ENCODE peak calls at places on chromosomes 1 and 21, in seven cellular contexts. Y is DND-41; W is kidney; D is heart left ventricle; E is cardiac muscle cell; F is ovary; J is CD8-positive, alpha-beta memory T cell. T is an unnamed sample.

GRCh38 chr1:18057643-18058042 is 50.0 kb upstream of the IGSF21 start:
- DNase-seq in Y (no peak), W (no peak), D (no peak), E (no peak), F (no peak), J (no peak), T (no peak)

GRCh38 chr1:184520343-184520742 is 133.5 kb downstream of the C1orf21 start:
- DNase-seq in Y (no peak), W (no peak), D (no peak), E (no peak), F (no peak), J (no peak), T (no peak)

GRCh38 chr1:240415532-240415931 is 196.4 kb downstream of the GREM2 start:
- DNase-seq in Y (no peak), W (no peak), D (no peak), E (no peak), F (no peak), J (no peak), T (no peak)

GRCh38 chr1:174204697-174205308 is 45.5 kb downstream of the RABGAP1L start:
- DNase-seq in Y (no peak), W (no peak), D (no peak), E (no peak), F (no peak), J (peak; percentile 35), T (peak; percentile 65)

GRCh38 chr1:19974822-19975416 is 4.5 kb downstream of the PLA2G2A start:
- DNase-seq in Y (no peak), W (no peak), D (peak; percentile 56), E (peak; percentile 31), F (peak; percentile 63), J (peak; percentile 20), T (no peak)

GRCh38 chr1:158140871-158141270 is 39.8 kb upstream of the CD1D start:
- DNase-seq in Y (no peak), W (no peak), D (no peak), E (peak; percentile 26), F (no peak), J (no peak), T (no peak)

GRCh38 chr1:227299238-227299637 is 19.1 kb downstream of the CDC42BPA start:
- DNase-seq in Y (no peak), W (no peak), D (no peak), E (no peak), F (no peak), J (no peak), T (no peak)

GRCh38 chr1:173191011-173191410 is 16.1 kb downstream of the TNFSF4 start:
- DNase-seq in Y (no peak), W (no peak), D (no peak), E (no peak), F (no peak), J (no peak), T (no peak)

GRCh38 chr1:43074244-43074643 is 97.8 kb downstream of the EBNA1BP2 start:
- DNase-seq in Y (no peak), W (no peak), D (no peak), E (peak; percentile 49), F (no peak), J (no peak), T (no peak)

GRCh38 chr1:198018529-198018928 is 101.4 kb downstream of the LHX9 start:
- DNase-seq in Y (no peak), W (no peak), D (no peak), E (no peak), F (no peak), J (no peak), T (no peak)

GRCh38 chr1:9166289-9167235 is 37.7 kb upstream of the GPR157 start:
- DNase-seq in Y (no peak), W (peak; percentile 59), D (no peak), E (no peak), F (no peak), J (no peak), T (no peak)

GRCh38 chr1:82604524-82604923 is 803.8 kb downstream of the ADGRL2 start:
- DNase-seq in Y (no peak), W (no peak), D (no peak), E (peak; percentile 55), F (no peak), J (no peak), T (no peak)

GRCh38 chr1:20291621-20292020 is 946 bp downstream of the VWA5B1 start:
- DNase-seq in Y (no peak), W (no peak), D (no peak), E (peak; percentile 17), F (no peak), J (no peak), T (no peak)

DNA sequence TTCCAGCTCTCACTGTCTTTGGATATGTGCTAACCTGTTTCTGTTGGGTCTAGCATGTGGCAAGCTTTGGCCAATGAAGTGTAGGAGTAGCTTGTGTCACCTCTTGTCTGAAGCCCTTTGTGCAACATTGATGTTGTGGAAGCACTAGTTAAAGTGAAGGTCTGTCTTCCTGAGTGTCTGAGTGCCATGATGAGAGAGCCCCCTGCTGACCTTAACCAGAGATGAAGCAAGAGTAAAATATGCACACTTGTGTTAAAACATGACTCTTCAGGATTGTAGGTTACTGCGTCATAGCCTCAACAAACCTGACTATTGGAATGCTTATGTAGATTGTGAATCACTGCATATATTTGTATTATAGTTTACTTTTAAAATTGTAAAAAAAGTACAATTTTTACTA is 103.7 kb downstream of the NCAM2 start:
- DNase-seq in Y (peak; percentile 27), W (no peak), D (no peak), E (peak; percentile 61), F (no peak), J (no peak), T (no peak)
- H3K27ac ChIP-seq in Y (no peak overlapping the region), W (no peak overlapping the region), D (no peak overlapping the region), E (no peak overlapping the region), F (no peak overlapping the region), J (no peak overlapping the region), T (no peak overlapping the region)

GRCh38 chr1:6743189-6744101 is 41.8 kb upstream of the CAMTA1 start:
- DNase-seq in Y (no peak), W (peak; percentile 78), D (peak; percentile 67), E (no peak), F (peak; percentile 56), J (peak; percentile 24), T (peak; percentile 37)
- H3K27ac ChIP-seq in Y (no peak overlapping the region), W (peak overlapping the region; percentile 43), D (peak overlapping the region; percentile 86), E (no peak overlapping the region), F (peak overlapping the region; percentile 64), J (no peak overlapping the region), T (no peak overlapping the region)

DNA sequence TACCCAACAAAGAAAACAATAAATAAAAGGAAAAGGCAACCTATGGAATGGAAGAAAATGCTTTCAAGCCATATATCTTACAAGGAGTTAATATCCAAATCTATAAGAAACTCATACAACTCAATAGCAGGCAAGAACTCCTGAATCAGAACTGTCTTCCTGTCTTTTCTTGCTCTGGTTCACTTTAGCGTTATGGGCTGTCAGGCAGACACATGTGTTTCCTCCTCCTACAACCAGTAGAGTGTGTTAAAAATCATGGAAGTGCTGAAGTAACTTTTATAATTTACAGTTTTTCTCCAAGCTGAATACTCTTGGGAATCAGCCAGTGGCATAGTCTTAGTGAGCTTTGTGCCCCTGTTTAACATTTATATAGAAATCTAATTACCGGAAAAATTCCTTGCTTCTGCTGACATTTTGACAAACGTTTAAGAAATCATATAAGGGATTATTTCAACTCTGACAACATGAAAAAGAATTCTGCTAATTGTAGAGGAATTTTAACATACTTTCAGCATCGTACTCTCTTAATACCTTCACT is 113.2 kb upstream of the RGS18 start:
- DNase-seq in Y (no peak), W (no peak), D (no peak), E (peak; percentile 8), F (no peak), J (no peak), T (no peak)
- H3K27ac ChIP-seq in Y (no peak overlapping the region), W (no peak overlapping the region), D (no peak overlapping the region), E (no peak overlapping the region), F (no peak overlapping the region), J (no peak overlapping the region), T (no peak overlapping the region)

DNA sequence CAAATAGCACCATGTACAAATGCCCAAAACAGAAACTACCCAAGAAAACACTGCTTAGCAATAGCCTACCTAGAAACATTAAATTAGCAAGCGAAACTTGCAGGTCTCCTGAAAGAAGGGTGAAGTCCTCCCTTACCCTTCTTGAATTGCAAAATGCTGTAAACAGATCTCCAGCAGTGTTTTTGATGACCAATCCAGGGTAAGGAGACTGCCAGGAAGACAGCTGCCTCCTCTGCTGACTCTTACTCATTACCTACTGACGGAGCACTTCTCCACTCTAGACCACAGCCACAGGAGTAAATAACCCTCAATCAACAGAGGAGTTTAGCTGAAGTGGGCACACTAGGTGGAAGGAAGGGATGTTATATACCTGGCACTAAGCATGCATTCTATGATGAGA is 32.2 kb upstream of the GADD45A start:
- DNase-seq in Y (no peak), W (no peak), D (no peak), E (no peak), F (no peak), J (no peak), T (no peak)
- H3K27ac ChIP-seq in Y (no peak overlapping the region), W (no peak overlapping the region), D (no peak overlapping the region), E (no peak overlapping the region), F (no peak overlapping the region), J (no peak overlapping the region), T (no peak overlapping the region)

DNA sequence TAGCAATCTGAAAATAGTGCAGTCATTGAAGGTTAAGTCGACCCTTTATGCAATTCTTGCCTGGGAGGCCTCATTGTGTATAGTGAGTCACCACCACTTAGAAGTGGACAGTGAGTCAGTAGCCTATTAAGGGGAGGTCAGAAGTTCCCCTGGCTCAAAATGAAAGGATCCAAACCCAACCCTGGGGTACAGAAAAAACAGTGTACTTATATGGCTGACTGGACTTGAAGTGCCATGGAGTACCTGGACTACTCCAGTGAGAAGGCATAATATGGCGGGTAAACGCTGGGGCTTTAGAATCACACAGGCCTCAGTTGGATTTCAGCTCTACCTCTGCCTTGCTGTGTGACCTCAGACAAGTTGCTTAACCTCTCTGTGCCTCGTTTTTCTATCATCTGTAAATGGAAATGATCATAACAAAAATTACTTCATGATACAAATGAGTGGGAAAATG is 2.2 kb upstream of the BCL9 start:
- DNase-seq in Y (no peak), W (no peak), D (peak; percentile 50), E (peak; percentile 55), F (no peak), J (no peak), T (no peak)
- H3K27ac ChIP-seq in Y (no peak overlapping the region), W (peak overlapping the region; percentile 60), D (peak overlapping the region; percentile 78), E (peak overlapping the region; percentile 94), F (peak overlapping the region; percentile 44), J (no peak overlapping the region), T (no peak overlapping the region)

DNA sequence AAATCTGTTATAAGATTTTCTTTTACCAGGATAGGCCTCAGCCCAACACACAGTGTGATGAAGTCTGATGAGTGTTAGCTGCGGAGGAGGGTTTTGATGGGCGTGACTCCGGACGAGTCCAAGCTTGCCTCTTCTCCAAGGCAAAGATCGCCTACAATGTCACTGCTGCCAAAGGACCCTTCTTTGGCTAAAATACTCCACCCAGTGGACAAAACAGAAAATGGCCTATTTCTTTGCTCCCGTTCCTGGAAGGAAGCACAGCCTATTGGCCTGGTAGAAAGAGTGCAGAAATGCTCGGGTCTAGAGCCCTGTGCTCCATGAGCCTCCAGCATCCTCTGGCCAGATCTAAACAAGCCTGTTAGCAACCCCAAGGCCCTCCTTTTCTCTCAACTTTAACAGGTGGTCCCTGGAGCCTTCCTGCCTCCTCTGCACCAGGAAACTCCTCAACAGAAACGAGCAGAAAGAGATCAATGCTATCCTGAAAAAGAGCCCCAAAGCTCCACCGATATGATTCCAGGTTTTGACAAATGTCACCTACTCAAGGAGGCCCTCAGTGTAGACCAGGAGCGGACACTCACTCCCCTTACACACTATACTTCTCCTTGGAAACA is 3.4 kb upstream of the CASQ2 start:
- DNase-seq in Y (peak; percentile 48), W (no peak), D (peak; percentile 79), E (peak; percentile 84), F (peak; percentile 57), J (no peak), T (no peak)
- H3K27ac ChIP-seq in Y (no peak overlapping the region), W (no peak overlapping the region), D (no peak overlapping the region), E (peak overlapping the region; percentile 56), F (no peak overlapping the region), J (no peak overlapping the region), T (no peak overlapping the region)

GRCh38 chr1:201772178-201772577 is 56.8 kb upstream of the IPO9 start:
- DNase-seq in Y (no peak), W (no peak), D (no peak), E (no peak), F (no peak), J (no peak), T (no peak)
- H3K27ac ChIP-seq in Y (no peak overlapping the region), W (no peak overlapping the region), D (no peak overlapping the region), E (peak overlapping the region; percentile 16), F (no peak overlapping the region), J (no peak overlapping the region), T (no peak overlapping the region)